ENCODE peak calls at places on chromosomes 5 and 9, in six cellular contexts. One of them, this sample, is unnamed.

GRCh38 chr5:143428738-143429420 is 25.4 kb upstream of the NR3C1 start:
- DNase-seq in IMR-90: no peak
- DNase-seq in H54: no peak
- DNase-seq in A549: no peak
- DNase-seq in lower leg skin: no peak
- DNase-seq in sigmoid colon: no peak
- DNase-seq in this sample: no peak

GRCh38 chr9:97923529-97924108 is 1.3 kb upstream of the TRMO start:
- DNase-seq in IMR-90: peak
- DNase-seq in A549: peak
- DNase-seq in H54: peak
- DNase-seq in sigmoid colon: peak
- DNase-seq in lower leg skin: peak
- DNase-seq in this sample: peak

GRCh38 chr9:86983260-86984255 is 36.3 kb upstream of the GAS1 start:
- DNase-seq in H54: no peak
- DNase-seq in sigmoid colon: no peak
- DNase-seq in A549: no peak
- DNase-seq in lower leg skin: no peak
- DNase-seq in IMR-90: peak
- DNase-seq in this sample: no peak

GRCh38 chr5:96614110-96614691 is 48.0 kb upstream of the CAST start:
- DNase-seq in sigmoid colon: peak
- DNase-seq in lower leg skin: no peak
- DNase-seq in H54: peak
- DNase-seq in IMR-90: peak
- DNase-seq in A549: peak
- DNase-seq in this sample: peak

GRCh38 chr5:177403194-177403825 is 2.8 kb upstream of the PFN3 start:
- DNase-seq in lower leg skin: peak
- DNase-seq in sigmoid colon: no peak
- DNase-seq in IMR-90: peak
- DNase-seq in A549: peak
- DNase-seq in H54: no peak
- DNase-seq in this sample: peak

GRCh38 chr9:93058357-93059096 is at the start of gene SUSD3:
- DNase-seq in A549: no peak
- DNase-seq in sigmoid colon: peak
- DNase-seq in H54: no peak
- DNase-seq in IMR-90: no peak
- DNase-seq in lower leg skin: peak
- DNase-seq in this sample: peak

GRCh38 chr5:120053841-120054240 is 410.3 kb upstream of the PRR16 start:
- DNase-seq in IMR-90: no peak
- DNase-seq in lower leg skin: no peak
- DNase-seq in A549: no peak
- DNase-seq in sigmoid colon: no peak
- DNase-seq in H54: no peak
- DNase-seq in this sample: no peak

GRCh38 chr5:55535199-55535905 is 588 bp upstream of the PLPP1 start:
- DNase-seq in H54: no peak
- DNase-seq in lower leg skin: no peak
- DNase-seq in sigmoid colon: no peak
- DNase-seq in IMR-90: peak
- DNase-seq in A549: no peak
- DNase-seq in this sample: no peak

GRCh38 chr9:25681270-25681669 is 3.0 kb upstream of the TUSC1 start:
- DNase-seq in sigmoid colon: no peak
- DNase-seq in H54: peak
- DNase-seq in A549: no peak
- DNase-seq in lower leg skin: no peak
- DNase-seq in IMR-90: peak
- DNase-seq in this sample: no peak

GRCh38 chr5:89012361-89012760 is 129.4 kb upstream of the MEF2C start:
- DNase-seq in lower leg skin: no peak
- DNase-seq in H54: no peak
- DNase-seq in A549: no peak
- DNase-seq in IMR-90: no peak
- DNase-seq in sigmoid colon: no peak
- DNase-seq in this sample: no peak

GRCh38 chr5:59042683-59043082 is 459.8 kb downstream of the RAB3C start:
- DNase-seq in H54: no peak
- DNase-seq in sigmoid colon: peak
- DNase-seq in A549: no peak
- DNase-seq in IMR-90: no peak
- DNase-seq in lower leg skin: no peak
- DNase-seq in this sample: no peak

GRCh38 chr5:159826351-159827222 is 89.7 kb upstream of the ADRA1B start:
- DNase-seq in sigmoid colon: no peak
- DNase-seq in IMR-90: peak
- DNase-seq in lower leg skin: no peak
- DNase-seq in A549: peak
- DNase-seq in H54: peak
- DNase-seq in this sample: no peak

GRCh38 chr9:91720313-91720712 is 229.7 kb downstream of the ROR2 start:
- DNase-seq in IMR-90: peak
- DNase-seq in A549: no peak
- DNase-seq in H54: no peak
- DNase-seq in sigmoid colon: no peak
- DNase-seq in lower leg skin: no peak
- DNase-seq in this sample: no peak

GRCh38 chr9:98094851-98095250 is 24.2 kb downstream of the TRIM14 start:
- DNase-seq in sigmoid colon: no peak
- DNase-seq in A549: no peak
- DNase-seq in lower leg skin: no peak
- DNase-seq in IMR-90: no peak
- DNase-seq in H54: no peak
- DNase-seq in this sample: no peak

GRCh38 chr9:138009456-138010273 is 132.1 kb downstream of the CACNA1B start:
- DNase-seq in IMR-90: no peak
- DNase-seq in lower leg skin: peak
- DNase-seq in sigmoid colon: peak
- DNase-seq in A549: no peak
- DNase-seq in H54: no peak
- DNase-seq in this sample: no peak

GRCh38 chr9:83382421-83382820 is 155.8 kb downstream of the FRMD3 start:
- DNase-seq in lower leg skin: no peak
- DNase-seq in A549: no peak
- DNase-seq in IMR-90: no peak
- DNase-seq in sigmoid colon: no peak
- DNase-seq in H54: no peak
- DNase-seq in this sample: no peak

GRCh38 chr5:142432961-142433360 is 108.1 kb upstream of the SPRY4 start:
- DNase-seq in H54: no peak
- DNase-seq in lower leg skin: peak
- DNase-seq in IMR-90: no peak
- DNase-seq in sigmoid colon: no peak
- DNase-seq in A549: no peak
- DNase-seq in this sample: no peak

GRCh38 chr5:134603059-134603458 is 29.6 kb downstream of the SAR1B start:
- DNase-seq in sigmoid colon: no peak
- DNase-seq in A549: no peak
- DNase-seq in IMR-90: peak
- DNase-seq in H54: no peak
- DNase-seq in lower leg skin: no peak
- DNase-seq in this sample: no peak

GRCh38 chr9:127384016-127384730 is 12.8 kb upstream of the SLC2A8 start:
- DNase-seq in IMR-90: no peak
- DNase-seq in A549: no peak
- DNase-seq in H54: no peak
- DNase-seq in lower leg skin: no peak
- DNase-seq in sigmoid colon: peak
- DNase-seq in this sample: no peak

GRCh38 chr9:35333551-35333950 is 156.4 kb upstream of the RUSC2 start:
- DNase-seq in A549: no peak
- DNase-seq in IMR-90: peak
- DNase-seq in sigmoid colon: no peak
- DNase-seq in lower leg skin: no peak
- DNase-seq in H54: peak
- DNase-seq in this sample: no peak

GRCh38 chr9:91643474-91644102 is 220.0 kb upstream of the NFIL3 start:
- DNase-seq in lower leg skin: no peak
- DNase-seq in A549: no peak
- DNase-seq in IMR-90: peak
- DNase-seq in H54: no peak
- DNase-seq in sigmoid colon: no peak
- DNase-seq in this sample: no peak

GRCh38 chr5:79750611-79751510 is 61.2 kb downstream of the CMYA5 start:
- DNase-seq in lower leg skin: no peak
- DNase-seq in H54: no peak
- DNase-seq in IMR-90: no peak
- DNase-seq in sigmoid colon: no peak
- DNase-seq in A549: no peak
- DNase-seq in this sample: no peak

GRCh38 chr9:127209220-127209619 is 55.4 kb upstream of the GARNL3 start:
- DNase-seq in lower leg skin: no peak
- DNase-seq in A549: no peak
- DNase-seq in sigmoid colon: peak
- DNase-seq in IMR-90: no peak
- DNase-seq in H54: peak
- DNase-seq in this sample: peak

GRCh38 chr5:88238732-88239131 is 29.9 kb downstream of the TMEM161B start:
- DNase-seq in lower leg skin: no peak
- DNase-seq in sigmoid colon: no peak
- DNase-seq in IMR-90: no peak
- DNase-seq in A549: no peak
- DNase-seq in H54: no peak
- DNase-seq in this sample: no peak

GRCh38 chr9:116151199-116151598 is 2.4 kb upstream of the PAPPA start:
- DNase-seq in H54: no peak
- DNase-seq in sigmoid colon: no peak
- DNase-seq in A549: no peak
- DNase-seq in lower leg skin: no peak
- DNase-seq in IMR-90: no peak
- DNase-seq in this sample: no peak
- TF ChIP-seq POLR2A in H54: no peak
- TF ChIP-seq POLR2A in sigmoid colon: no peak
- TF ChIP-seq POLR2A in A549: no peak
- TF ChIP-seq POLR2A in lower leg skin: no peak
- TF ChIP-seq POLR2A in IMR-90: no peak
- TF ChIP-seq POLR2A in this sample: no peak

DNA sequence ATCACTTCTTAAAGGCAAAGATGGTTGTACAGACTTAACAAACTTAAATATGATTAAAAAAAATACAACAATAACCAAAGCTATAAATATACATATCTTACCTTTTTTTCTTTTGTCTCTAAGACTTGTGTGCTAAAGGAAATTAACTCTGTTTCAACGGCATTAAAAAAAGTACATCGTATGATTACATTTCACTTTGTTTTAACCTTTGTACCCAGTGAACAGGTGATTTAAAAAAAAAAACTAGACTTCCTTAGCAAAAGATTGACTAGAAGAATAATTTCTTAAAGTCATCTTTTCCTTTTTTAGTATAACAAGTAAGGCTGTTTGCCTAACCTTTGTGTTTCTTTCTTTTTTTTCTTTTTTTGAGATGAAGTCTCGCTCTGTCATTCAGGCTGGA is at the start of gene LRRC19:
- DNase-seq in IMR-90: no peak
- DNase-seq in sigmoid colon: no peak
- DNase-seq in H54: no peak
- DNase-seq in A549: no peak
- DNase-seq in lower leg skin: no peak
- DNase-seq in this sample: no peak
- TF ChIP-seq POLR2A in IMR-90: no peak
- TF ChIP-seq POLR2A in sigmoid colon: no peak
- TF ChIP-seq POLR2A in H54: no peak
- TF ChIP-seq POLR2A in A549: no peak
- TF ChIP-seq POLR2A in lower leg skin: no peak
- TF ChIP-seq POLR2A in this sample: no peak

GRCh38 chr9:40884072-40884901 is 244.2 kb downstream of the FOXD4L6 start:
- DNase-seq in H54: no peak
- DNase-seq in A549: no peak
- DNase-seq in IMR-90: no peak
- DNase-seq in lower leg skin: peak
- DNase-seq in sigmoid colon: peak
- DNase-seq in this sample: no peak
- TF ChIP-seq POLR2A in H54: no peak
- TF ChIP-seq POLR2A in A549: no peak
- TF ChIP-seq POLR2A in IMR-90: no peak
- TF ChIP-seq POLR2A in lower leg skin: no peak
- TF ChIP-seq POLR2A in sigmoid colon: no peak
- TF ChIP-seq POLR2A in this sample: no peak

DNA sequence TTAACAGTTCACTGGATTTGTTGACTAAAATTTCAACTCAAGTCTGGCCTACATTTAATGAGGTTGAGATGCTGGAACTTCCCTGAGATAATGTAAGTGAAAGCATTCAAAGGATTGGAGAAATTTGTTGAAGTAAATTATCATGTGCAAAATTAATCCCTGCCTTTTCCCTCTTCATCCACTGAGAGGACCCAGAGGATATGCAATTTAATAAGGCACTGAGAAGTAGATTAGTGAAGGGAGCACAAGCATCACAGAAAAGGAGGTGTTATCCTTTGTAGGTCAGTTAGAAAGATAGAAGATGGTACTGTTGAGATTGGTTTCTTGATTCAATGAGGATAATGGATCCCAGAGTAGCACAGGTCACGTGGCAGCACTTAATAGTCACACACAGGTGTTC is 42.6 kb upstream of the ANKRD31 start:
- DNase-seq in sigmoid colon: no peak
- DNase-seq in lower leg skin: no peak
- DNase-seq in H54: no peak
- DNase-seq in IMR-90: no peak
- DNase-seq in A549: no peak
- DNase-seq in this sample: no peak
- TF ChIP-seq POLR2A in sigmoid colon: no peak
- TF ChIP-seq POLR2A in lower leg skin: no peak
- TF ChIP-seq POLR2A in H54: no peak
- TF ChIP-seq POLR2A in IMR-90: no peak
- TF ChIP-seq POLR2A in A549: no peak
- TF ChIP-seq POLR2A in this sample: no peak

GRCh38 chr5:140565780-140566095 is 1.1 kb downstream of the SLC35A4 start:
- DNase-seq in lower leg skin: no peak
- DNase-seq in H54: no peak
- DNase-seq in sigmoid colon: no peak
- DNase-seq in A549: no peak
- DNase-seq in IMR-90: no peak
- DNase-seq in this sample: no peak

GRCh38 chr5:140566665-140567064 is 2.0 kb downstream of the SLC35A4 start:
- DNase-seq in lower leg skin: no peak
- DNase-seq in sigmoid colon: no peak
- DNase-seq in IMR-90: no peak
- DNase-seq in H54: no peak
- DNase-seq in A549: no peak
- DNase-seq in this sample: peak

GRCh38 chr5:140565024-140565779 is 574 bp downstream of the SLC35A4 start:
- DNase-seq in lower leg skin: no peak
- DNase-seq in H54: no peak
- DNase-seq in A549: no peak
- DNase-seq in sigmoid colon: no peak
- DNase-seq in IMR-90: peak
- DNase-seq in this sample: peak

GRCh38 chr5:140563554-140563953 is 844 bp downstream of the APBB3 start:
- DNase-seq in IMR-90: no peak
- DNase-seq in A549: no peak
- DNase-seq in sigmoid colon: no peak
- DNase-seq in lower leg skin: no peak
- DNase-seq in H54: no peak
- DNase-seq in this sample: no peak

GRCh38 chr5:140564196-140565023 is at the start of the genes APBB3 and SLC35A4:
- DNase-seq in A549: peak
- DNase-seq in H54: peak
- DNase-seq in IMR-90: peak
- DNase-seq in lower leg skin: peak
- DNase-seq in sigmoid colon: peak
- DNase-seq in this sample: peak
- TF ChIP-seq POLR2A in A549: peak
- TF ChIP-seq POLR2A in H54: peak
- TF ChIP-seq POLR2A in IMR-90: peak
- TF ChIP-seq POLR2A in lower leg skin: peak
- TF ChIP-seq POLR2A in sigmoid colon: peak
- TF ChIP-seq POLR2A in this sample: peak